ENCODE peak calls at places on chromosomes 4 and X, in eight cellular contexts. B is anterior cingulate cortex; A is Caki2; X is stimulated activated CD4-positive, alpha-beta T cell treated with anti-CD3 and anti-CD28 coated beads, Interleukin-4, amount 100 ng/mL, for 4 hours; J is ELR; V is lower leg skin; Q is SW480; C is PC-9. S is an unnamed sample.

GRCh38 chr4:20832821-20833220 is 132.6 kb downstream of the PACRGL start:
- DNase-seq in B (no peak), A (peak), X (no peak), J (peak), V (no peak), Q (no peak), C (no peak), S (no peak)

GRCh38 chrX:51463322-51463721 is 33.1 kb downstream of the NUDT11 start:
- DNase-seq in B (no peak), A (no peak), X (no peak), J (no peak), V (no peak), Q (no peak), C (no peak), S (no peak)

GRCh38 chrX:103879339-103879738 is 47.3 kb upstream of the RAB9B start:
- DNase-seq in B (no peak), A (peak), X (no peak), J (peak), V (no peak), Q (no peak), C (no peak), S (no peak)

GRCh38 chr4:25245181-25245580 is 11.3 kb downstream of the PI4K2B start:
- DNase-seq in B (no peak), A (no peak), X (no peak), J (no peak), V (no peak), Q (no peak), C (no peak), S (no peak)

GRCh38 chr4:128780688-128781087 is 28.8 kb upstream of the JADE1 start:
- DNase-seq in B (no peak), A (no peak), X (no peak), J (no peak), V (no peak), Q (no peak), C (no peak), S (no peak)

GRCh38 chr4:185811509-185812364 is at the start of gene SORBS2:
- DNase-seq in B (peak), A (peak), X (no peak), J (no peak), V (no peak), Q (peak), C (peak), S (no peak)

GRCh38 chrX:28649541-28649940 is 62.3 kb downstream of the IL1RAPL1 start:
- DNase-seq in B (no peak), A (no peak), X (no peak), J (no peak), V (no peak), Q (no peak), C (no peak), S (no peak)

GRCh38 chr4:20883677-20884076 is 183.4 kb downstream of the PACRGL start:
- DNase-seq in B (no peak), A (no peak), X (no peak), J (no peak), V (no peak), Q (no peak), C (no peak), S (no peak)

GRCh38 chrX:2385224-2385623 is 115.6 kb downstream of the DHRSX start:
- DNase-seq in B (no peak), A (peak), X (no peak), J (peak), V (no peak), Q (peak), C (no peak), S (no peak)

GRCh38 chr4:56757270-56757746 is 64.2 kb downstream of the SPINK2 start:
- DNase-seq in B (no peak), A (no peak), X (peak), J (peak), V (no peak), Q (peak), C (peak), S (no peak)

GRCh38 chr4:188196134-188196735 is 57.0 kb downstream of the TRIML1 start:
- DNase-seq in B (no peak), A (no peak), X (no peak), J (no peak), V (no peak), Q (no peak), C (no peak), S (no peak)

GRCh38 chrX:64975491-64975890 is 759 bp downstream of the ZC4H2 start:
- DNase-seq in B (no peak), A (peak), X (peak), J (peak), V (no peak), Q (peak), C (no peak), S (peak)

GRCh38 chr4:151117371-151117962 is 18.0 kb downstream of the RPS3A start:
- DNase-seq in B (no peak), A (peak), X (peak), J (peak), V (no peak), Q (peak), C (peak), S (peak)

S was measured in activated T-cell treated with anti-CD3 and anti-CD28 coated beads for 1 hour.